ENCODE peak calls at places on chromosomes 2 and 18, in six cellular contexts. One of them, this sample, is unnamed.

GRCh38 chr2:20671036-20671735 is 4.2 kb downstream of the GDF7 start:
- DNase-seq in cardiac muscle cell: no peak
- DNase-seq in esophagus squamous epithelium: no peak
- DNase-seq in heart right ventricle: no peak
- DNase-seq in lower leg skin: no peak
- DNase-seq in retinal pigment epithelial cell: no peak
- DNase-seq in this sample: no peak

GRCh38 chr2:241150660-241151530 is 628 bp downstream of the PPP1R7 start:
- DNase-seq in cardiac muscle cell: peak
- DNase-seq in retinal pigment epithelial cell: no peak
- DNase-seq in lower leg skin: no peak
- DNase-seq in heart right ventricle: no peak
- DNase-seq in esophagus squamous epithelium: no peak
- DNase-seq in this sample: peak

GRCh38 chr2:95113464-95113863 is 8.1 kb downstream of the MRPS5 start:
- DNase-seq in heart right ventricle: no peak
- DNase-seq in retinal pigment epithelial cell: no peak
- DNase-seq in esophagus squamous epithelium: no peak
- DNase-seq in cardiac muscle cell: peak
- DNase-seq in lower leg skin: no peak
- DNase-seq in this sample: no peak

GRCh38 chr2:208037564-208038487 is 12.5 kb upstream of the PLEKHM3 start:
- DNase-seq in retinal pigment epithelial cell: no peak
- DNase-seq in cardiac muscle cell: no peak
- DNase-seq in heart right ventricle: no peak
- DNase-seq in esophagus squamous epithelium: no peak
- DNase-seq in lower leg skin: no peak
- DNase-seq in this sample: no peak

GRCh38 chr2:37468139-37468538 is 123.7 kb downstream of the QPCT start:
- DNase-seq in lower leg skin: no peak
- DNase-seq in heart right ventricle: no peak
- DNase-seq in retinal pigment epithelial cell: no peak
- DNase-seq in cardiac muscle cell: peak
- DNase-seq in esophagus squamous epithelium: no peak
- DNase-seq in this sample: peak

GRCh38 chr18:44541781-44542180 is 138.9 kb upstream of the SETBP1 start:
- DNase-seq in esophagus squamous epithelium: no peak
- DNase-seq in heart right ventricle: no peak
- DNase-seq in lower leg skin: no peak
- DNase-seq in retinal pigment epithelial cell: no peak
- DNase-seq in cardiac muscle cell: no peak
- DNase-seq in this sample: no peak

GRCh38 chr2:68237404-68237803 is 14.9 kb downstream of the PPP3R1 start:
- DNase-seq in lower leg skin: no peak
- DNase-seq in heart right ventricle: no peak
- DNase-seq in retinal pigment epithelial cell: no peak
- DNase-seq in cardiac muscle cell: peak
- DNase-seq in esophagus squamous epithelium: no peak
- DNase-seq in this sample: no peak

GRCh38 chr18:76426738-76427305 is 68.2 kb downstream of the ZNF516 start:
- DNase-seq in esophagus squamous epithelium: no peak
- DNase-seq in cardiac muscle cell: peak
- DNase-seq in lower leg skin: no peak
- DNase-seq in retinal pigment epithelial cell: no peak
- DNase-seq in heart right ventricle: no peak
- DNase-seq in this sample: peak

GRCh38 chr18:3511980-3512379 is 62.0 kb downstream of the TGIF1 start:
- DNase-seq in lower leg skin: peak
- DNase-seq in heart right ventricle: no peak
- DNase-seq in cardiac muscle cell: peak
- DNase-seq in retinal pigment epithelial cell: peak
- DNase-seq in esophagus squamous epithelium: no peak
- DNase-seq in this sample: no peak

GRCh38 chr2:53969285-53970094 is 1.3 kb downstream of the PSME4 start:
- DNase-seq in cardiac muscle cell: peak
- DNase-seq in heart right ventricle: no peak
- DNase-seq in retinal pigment epithelial cell: peak
- DNase-seq in lower leg skin: no peak
- DNase-seq in esophagus squamous epithelium: no peak
- DNase-seq in this sample: no peak

GRCh38 chr2:203441463-203441862 is 93.6 kb downstream of the RAPH1 start:
- DNase-seq in cardiac muscle cell: no peak
- DNase-seq in heart right ventricle: no peak
- DNase-seq in lower leg skin: no peak
- DNase-seq in esophagus squamous epithelium: no peak
- DNase-seq in retinal pigment epithelial cell: no peak
- DNase-seq in this sample: no peak

GRCh38 chr2:62077239-62077638 is 118.7 kb upstream of the B3GNT2 start:
- DNase-seq in heart right ventricle: no peak
- DNase-seq in retinal pigment epithelial cell: no peak
- DNase-seq in lower leg skin: no peak
- DNase-seq in esophagus squamous epithelium: no peak
- DNase-seq in cardiac muscle cell: peak
- DNase-seq in this sample: no peak

GRCh38 chr2:86239326-86239725 is 40.1 kb downstream of the MRPL35 start:
- DNase-seq in heart right ventricle: no peak
- DNase-seq in lower leg skin: no peak
- DNase-seq in cardiac muscle cell: no peak
- DNase-seq in retinal pigment epithelial cell: no peak
- DNase-seq in esophagus squamous epithelium: no peak
- DNase-seq in this sample: no peak

GRCh38 chr2:10691521-10691920 is 1.7 kb upstream of the NOL10 start:
- DNase-seq in esophagus squamous epithelium: no peak
- DNase-seq in cardiac muscle cell: no peak
- DNase-seq in lower leg skin: no peak
- DNase-seq in retinal pigment epithelial cell: no peak
- DNase-seq in heart right ventricle: no peak
- DNase-seq in this sample: no peak

GRCh38 chr2:18479901-18480369 is 80.5 kb downstream of the RDH14 start:
- DNase-seq in esophagus squamous epithelium: no peak
- DNase-seq in lower leg skin: peak
- DNase-seq in heart right ventricle: peak
- DNase-seq in cardiac muscle cell: peak
- DNase-seq in retinal pigment epithelial cell: no peak
- DNase-seq in this sample: peak

GRCh38 chr2:54573532-54573915 is 117.4 kb downstream of the SPTBN1 start:
- DNase-seq in heart right ventricle: no peak
- DNase-seq in esophagus squamous epithelium: no peak
- DNase-seq in cardiac muscle cell: no peak
- DNase-seq in retinal pigment epithelial cell: no peak
- DNase-seq in lower leg skin: no peak
- DNase-seq in this sample: no peak

GRCh38 chr2:191748050-191748449 is 70.1 kb downstream of the NABP1 start:
- DNase-seq in retinal pigment epithelial cell: peak
- DNase-seq in esophagus squamous epithelium: no peak
- DNase-seq in lower leg skin: no peak
- DNase-seq in heart right ventricle: no peak
- DNase-seq in cardiac muscle cell: peak
- DNase-seq in this sample: no peak

GRCh38 chr2:225779829-225780228 is 380.3 kb downstream of the NYAP2 start:
- DNase-seq in heart right ventricle: no peak
- DNase-seq in lower leg skin: no peak
- DNase-seq in cardiac muscle cell: peak
- DNase-seq in esophagus squamous epithelium: no peak
- DNase-seq in retinal pigment epithelial cell: no peak
- DNase-seq in this sample: no peak
- H3K4me3 ChIP-seq in heart right ventricle: no peak
- H3K4me3 ChIP-seq in lower leg skin: no peak
- H3K4me3 ChIP-seq in cardiac muscle cell: no peak
- H3K4me3 ChIP-seq in esophagus squamous epithelium: no peak
- H3K4me3 ChIP-seq in retinal pigment epithelial cell: no peak
- H3K4me3 ChIP-seq in this sample: no peak

DNA sequence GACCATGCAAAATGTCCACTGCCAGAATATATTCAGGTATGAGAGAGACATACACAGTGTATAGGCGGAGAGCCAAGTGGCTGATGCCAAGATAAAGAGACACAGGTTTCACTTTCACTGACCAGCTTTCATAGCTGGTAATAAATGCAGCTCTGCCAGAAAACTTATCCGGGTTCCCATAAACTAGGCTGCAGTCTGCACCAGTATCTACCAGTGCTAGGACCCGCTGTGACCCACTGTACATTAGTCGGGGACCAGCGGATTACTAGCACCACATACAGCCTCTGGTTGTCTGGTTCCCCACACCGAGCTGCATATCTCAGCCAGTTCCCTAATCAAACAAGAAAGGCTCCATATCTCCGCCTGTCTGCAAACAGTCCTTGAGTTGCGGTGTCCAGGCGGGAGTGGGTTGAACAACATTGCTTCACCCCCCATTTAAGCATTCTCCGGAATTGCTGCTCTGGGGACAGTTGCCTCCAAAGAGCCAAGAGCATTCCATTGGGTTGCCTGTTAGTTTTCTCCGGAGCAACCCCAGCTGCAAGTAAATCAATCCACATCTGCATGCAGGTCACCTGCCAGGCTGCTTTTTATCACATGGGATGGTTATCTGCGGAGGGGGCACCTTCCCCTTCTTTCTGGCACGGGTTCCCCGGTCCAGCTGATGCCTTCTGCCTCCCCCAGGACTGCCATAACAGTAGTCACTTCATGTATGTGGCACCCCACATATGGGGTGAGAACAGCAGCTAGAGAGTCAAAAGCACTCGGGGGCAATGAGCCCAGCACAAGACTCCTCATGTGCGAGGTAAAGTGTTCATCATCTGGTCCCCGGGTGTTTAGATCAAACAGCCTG is 18.0 kb upstream of the KLHL23 start:
- DNase-seq in cardiac muscle cell: peak
- DNase-seq in heart right ventricle: no peak
- DNase-seq in retinal pigment epithelial cell: no peak
- DNase-seq in esophagus squamous epithelium: no peak
- DNase-seq in lower leg skin: no peak
- DNase-seq in this sample: no peak
- H3K4me3 ChIP-seq in cardiac muscle cell: no peak
- H3K4me3 ChIP-seq in heart right ventricle: no peak
- H3K4me3 ChIP-seq in retinal pigment epithelial cell: no peak
- H3K4me3 ChIP-seq in esophagus squamous epithelium: peak
- H3K4me3 ChIP-seq in lower leg skin: no peak
- H3K4me3 ChIP-seq in this sample: no peak

DNA sequence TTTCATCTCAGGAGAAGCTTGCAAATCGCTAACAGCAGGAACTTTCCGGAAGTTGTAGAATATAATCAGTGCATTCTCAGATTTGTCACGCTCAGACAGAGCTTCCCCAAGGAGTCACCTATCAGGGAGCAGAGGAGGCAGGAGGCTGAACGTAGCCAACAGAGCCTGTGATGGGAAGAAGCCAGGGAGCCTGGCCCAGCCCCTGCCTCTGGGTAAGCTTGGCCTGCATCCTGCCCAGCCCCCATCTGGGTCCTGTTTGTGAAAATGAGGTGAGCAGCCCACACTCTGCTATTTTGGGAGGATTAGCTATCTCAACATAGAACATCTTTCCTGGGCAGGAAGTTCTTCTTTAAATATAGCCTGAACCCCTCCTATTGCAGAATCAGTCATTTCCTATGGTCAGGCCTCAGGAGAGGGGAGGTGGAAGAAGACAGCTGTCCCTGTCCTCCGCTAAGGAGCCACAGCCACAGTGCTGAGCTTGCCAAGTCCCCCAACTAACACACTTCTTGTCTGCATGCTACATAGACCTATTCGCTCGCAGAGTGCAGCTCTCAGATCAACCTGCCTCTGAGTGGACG is 19.2 kb upstream of the PKDCC start:
- DNase-seq in heart right ventricle: peak
- DNase-seq in esophagus squamous epithelium: no peak
- DNase-seq in cardiac muscle cell: peak
- DNase-seq in lower leg skin: peak
- DNase-seq in retinal pigment epithelial cell: no peak
- DNase-seq in this sample: peak
- H3K4me3 ChIP-seq in heart right ventricle: no peak
- H3K4me3 ChIP-seq in esophagus squamous epithelium: no peak
- H3K4me3 ChIP-seq in cardiac muscle cell: no peak
- H3K4me3 ChIP-seq in lower leg skin: no peak
- H3K4me3 ChIP-seq in retinal pigment epithelial cell: no peak
- H3K4me3 ChIP-seq in this sample: no peak

DNA sequence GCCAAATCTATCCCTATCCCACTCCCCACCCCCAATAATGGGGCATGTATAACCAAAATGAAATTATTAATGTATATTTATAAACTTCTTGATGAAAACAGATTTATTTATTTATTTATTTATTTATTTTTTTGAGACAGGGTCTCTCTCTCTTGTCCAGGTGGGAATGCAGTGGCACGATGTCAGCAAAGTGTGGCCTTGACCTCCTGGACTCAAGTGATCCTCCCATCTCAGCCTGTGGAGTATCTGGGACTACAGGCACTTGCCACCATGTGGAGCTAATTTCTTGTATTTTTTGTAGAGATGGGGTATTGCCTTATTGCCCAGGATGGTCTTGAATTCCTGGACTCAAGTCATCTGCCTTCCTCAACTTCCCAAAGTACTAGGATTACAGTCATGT is 28.0 kb upstream of the HNRNPA3 start:
- DNase-seq in heart right ventricle: no peak
- DNase-seq in lower leg skin: no peak
- DNase-seq in esophagus squamous epithelium: no peak
- DNase-seq in cardiac muscle cell: no peak
- DNase-seq in retinal pigment epithelial cell: no peak
- DNase-seq in this sample: no peak
- H3K4me3 ChIP-seq in heart right ventricle: no peak
- H3K4me3 ChIP-seq in lower leg skin: no peak
- H3K4me3 ChIP-seq in esophagus squamous epithelium: no peak
- H3K4me3 ChIP-seq in cardiac muscle cell: no peak
- H3K4me3 ChIP-seq in retinal pigment epithelial cell: no peak
- H3K4me3 ChIP-seq in this sample: no peak

GRCh38 chr2:47345584-47345913 is 57.4 kb upstream of the MSH2 start:
- DNase-seq in esophagus squamous epithelium: no peak
- DNase-seq in lower leg skin: no peak
- DNase-seq in heart right ventricle: no peak
- DNase-seq in cardiac muscle cell: no peak
- DNase-seq in retinal pigment epithelial cell: no peak
- DNase-seq in this sample: no peak
- H3K4me3 ChIP-seq in esophagus squamous epithelium: no peak
- H3K4me3 ChIP-seq in lower leg skin: no peak
- H3K4me3 ChIP-seq in heart right ventricle: peak
- H3K4me3 ChIP-seq in cardiac muscle cell: no peak
- H3K4me3 ChIP-seq in retinal pigment epithelial cell: peak
- H3K4me3 ChIP-seq in this sample: peak

GRCh38 chr2:111058264-111058663 is 62.5 kb upstream of the BCL2L11 start:
- DNase-seq in retinal pigment epithelial cell: no peak
- DNase-seq in esophagus squamous epithelium: no peak
- DNase-seq in heart right ventricle: no peak
- DNase-seq in lower leg skin: no peak
- DNase-seq in cardiac muscle cell: no peak
- DNase-seq in this sample: no peak
- H3K4me3 ChIP-seq in retinal pigment epithelial cell: no peak
- H3K4me3 ChIP-seq in esophagus squamous epithelium: no peak
- H3K4me3 ChIP-seq in heart right ventricle: no peak
- H3K4me3 ChIP-seq in lower leg skin: no peak
- H3K4me3 ChIP-seq in cardiac muscle cell: no peak
- H3K4me3 ChIP-seq in this sample: no peak